ENCODE peak calls at places on chromosomes 11 and 22, in four cellular contexts. B is right atrium auricular region, K is GM12865, G is body of pancreas. V is an unnamed sample.

GRCh38 chr22:33779243-33779642 is 141.0 kb downstream of the LARGE1 start:
- DNase-seq in B (no peak), G (no peak), K (no peak), V (no peak)

GRCh38 chr11:132779487-132779886 is 752.8 kb downstream of the OPCML start:
- DNase-seq in B (no peak), K (no peak), G (no peak), V (no peak)

GRCh38 chr11:68812526-68812925 is 29.2 kb downstream of the CPT1A start:
- DNase-seq in G (no peak), K (no peak), B (peak), V (no peak)

GRCh38 chr11:122215244-122215992 is 99.4 kb upstream of the BLID start:
- DNase-seq in G (peak), K (peak), B (peak), V (peak)

GRCh38 chr11:22723257-22723656 is 56.8 kb downstream of the GAS2 start:
- DNase-seq in K (no peak), B (no peak), G (no peak), V (no peak)

GRCh38 chr11:68509105-68509504 is 48.6 kb downstream of the PPP6R3 start:
- DNase-seq in K (no peak), B (no peak), G (no peak), V (no peak)

GRCh38 chr11:122229078-122229477 is 113.1 kb upstream of the BLID start:
- DNase-seq in B (no peak), G (no peak), K (no peak), V (no peak)

GRCh38 chr22:24474649-24475048 is 20.5 kb upstream of the UPB1 start:
- DNase-seq in G (no peak), K (no peak), B (no peak), V (no peak)

GRCh38 chr11:69521461-69521860 is 40.0 kb downstream of the LINC01488 start:
- DNase-seq in G (no peak), B (no peak), K (no peak), V (no peak)

GRCh38 chr11:108754901-108755625 is 90.2 kb downstream of the DDX10 start:
- DNase-seq in B (no peak), G (no peak), K (no peak), V (no peak)

GRCh38 chr11:46901156-46901555 is 17.2 kb downstream of the LRP4 start:
- DNase-seq in B (no peak), K (no peak), G (no peak), V (no peak)

GRCh38 chr11:69111578-69112247 is 44.0 kb upstream of the SMIM38 start:
- DNase-seq in K (no peak), G (no peak), B (no peak), V (no peak)

GRCh38 chr11:40306938-40307548 is 1152.4 kb downstream of the LRRC4C start:
- DNase-seq in K (peak), B (no peak), G (no peak), V (peak)

GRCh38 chr11:959027-959426 is 33.4 kb downstream of the AP2A2 start:
- DNase-seq in B (no peak), G (no peak), K (no peak), V (no peak)

GRCh38 chr22:23067023-23067650 is 3.2 kb upstream of the GNAZ start:
- DNase-seq in B (no peak), K (no peak), G (peak), V (no peak)

GRCh38 chr11:28919194-28919593 is 811.0 kb downstream of the METTL15 start:
- DNase-seq in G (no peak), K (no peak), B (no peak), V (no peak)

GRCh38 chr11:67118059-67118766 is 850 bp upstream of the KDM2A start:
- DNase-seq in B (no peak), G (peak), K (peak), V (no peak)

GRCh38 chr11:2419638-2420501 is 19.3 kb downstream of the TSSC4 start:
- DNase-seq in B (peak), K (peak), G (peak), V (peak)

GRCh38 chr11:128848815-128849455 is 18.2 kb downstream of the KCNJ1 start:
- DNase-seq in B (no peak), K (peak), G (peak), V (no peak)

GRCh38 chr11:19080579-19080993 is 20.1 kb upstream of the MRGPRX2 start:
- DNase-seq in G (peak), K (no peak), B (no peak), V (no peak)

GRCh38 chr11:67314218-67314617 is 10.9 kb downstream of the SSH3 start:
- DNase-seq in K (no peak), G (no peak), B (no peak), V (no peak)

GRCh38 chr11:78860720-78861422 is 286.2 kb upstream of the NARS2 start:
- DNase-seq in B (no peak), G (no peak), K (peak), V (peak)

GRCh38 chr11:68127791-68128681 is 6.8 kb upstream of the CHKA start:
- DNase-seq in B (no peak), K (no peak), G (peak), V (no peak)

GRCh38 chr11:26621147-26621546 is 49.1 kb upstream of the MUC15 start:
- DNase-seq in G (no peak), K (no peak), B (no peak), V (no peak)

GRCh38 chr22:40511604-40512003 is 124.9 kb downstream of the MRTFA start:
- DNase-seq in B (no peak), K (no peak), G (peak), V (no peak)

GRCh38 chr11:86386791-86387190 is 12.1 kb downstream of the CCDC81 start:
- DNase-seq in K (no peak), B (no peak), G (no peak), V (no peak)

GRCh38 chr11:122180435-122180834 is 64.4 kb upstream of the BLID start:
- DNase-seq in K (no peak), G (no peak), B (no peak), V (no peak)

GRCh38 chr11:117220568-117220967 is 11.3 kb downstream of the PCSK7 start:
- DNase-seq in K (no peak), B (peak), G (no peak), V (no peak)
- H3K4me3 ChIP-seq in K (no peak), B (no peak), G (no peak), V (no peak)

DNA sequence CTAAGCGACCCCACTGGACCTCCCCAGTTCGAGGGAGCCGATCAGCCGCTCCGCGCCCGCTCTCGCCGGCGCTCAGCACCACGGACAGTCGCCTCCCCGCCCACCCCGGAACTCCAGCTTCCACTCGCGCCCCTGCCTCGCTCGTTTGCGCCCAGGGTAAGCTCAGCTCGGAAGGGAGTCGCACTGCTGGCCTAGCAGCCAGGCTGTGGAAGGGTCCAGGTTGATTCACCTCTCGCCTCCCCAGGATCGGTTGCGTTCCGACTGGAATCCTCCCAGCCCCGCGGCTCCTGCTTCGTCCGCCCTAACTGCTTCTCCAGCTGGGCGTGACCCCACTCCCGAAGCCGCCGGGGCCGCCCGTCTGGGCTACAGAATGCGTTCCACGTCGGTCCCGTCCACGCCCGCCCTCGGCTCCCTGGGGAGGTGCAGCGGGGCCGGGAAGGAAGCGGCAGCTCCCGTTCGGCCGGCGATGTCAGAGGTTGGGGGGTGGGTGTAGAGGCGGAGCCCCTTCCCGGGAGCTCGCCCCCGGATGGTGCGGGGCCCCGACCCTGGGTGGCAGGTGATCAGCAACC is 343 bp downstream of the SCN3B start:
- DNase-seq in K (no peak), B (no peak), G (peak), V (no peak)
- H3K4me3 ChIP-seq in K (no peak), B (peak), G (peak), V (peak)

GRCh38 chr22:26486394-26486793 is 2.7 kb downstream of the SRRD start:
- DNase-seq in B (no peak), K (no peak), G (no peak), V (no peak)

GRCh38 chr22:26484360-26484706 is 656 bp downstream of the SRRD start:
- DNase-seq in B (no peak), G (no peak), K (peak), V (no peak)

GRCh38 chr22:26483439-26484359 is at the start of the genes HPS4 and SRRD:
- DNase-seq in K (peak), G (peak), B (peak), V (peak)

GRCh38 chr22:26485991-26486390 is 2.3 kb downstream of the SRRD start:
- DNase-seq in G (no peak), B (no peak), K (no peak), V (no peak)

GRCh38 chr22:26485013-26485412 is 1.3 kb downstream of the SRRD start:
- DNase-seq in K (no peak), G (no peak), B (no peak), V (no peak)
- H3K4me3 ChIP-seq in K (peak), G (no peak), B (no peak), V (peak)

GRCh38 chr11:74437441-74437840 is 29.9 kb downstream of the KCNE3 start:
- DNase-seq in K (no peak), B (no peak), G (no peak), V (no peak)
- H3K4me3 ChIP-seq in K (no peak), B (no peak), G (no peak), V (no peak)

GRCh38 chr11:65417702-65418430 is 4.7 kb upstream of the NEAT1 start:
- DNase-seq in K (peak), B (peak), G (peak), V (no peak)
- H3K4me3 ChIP-seq in K (peak), B (peak), G (no peak), V (peak)

GRCh38 chr11:57646756-57647303 is 2.9 kb downstream of the YPEL4 start:
- DNase-seq in B (no peak), G (no peak), K (no peak), V (no peak)
- H3K4me3 ChIP-seq in B (no peak), G (no peak), K (no peak), V (no peak)

DNA sequence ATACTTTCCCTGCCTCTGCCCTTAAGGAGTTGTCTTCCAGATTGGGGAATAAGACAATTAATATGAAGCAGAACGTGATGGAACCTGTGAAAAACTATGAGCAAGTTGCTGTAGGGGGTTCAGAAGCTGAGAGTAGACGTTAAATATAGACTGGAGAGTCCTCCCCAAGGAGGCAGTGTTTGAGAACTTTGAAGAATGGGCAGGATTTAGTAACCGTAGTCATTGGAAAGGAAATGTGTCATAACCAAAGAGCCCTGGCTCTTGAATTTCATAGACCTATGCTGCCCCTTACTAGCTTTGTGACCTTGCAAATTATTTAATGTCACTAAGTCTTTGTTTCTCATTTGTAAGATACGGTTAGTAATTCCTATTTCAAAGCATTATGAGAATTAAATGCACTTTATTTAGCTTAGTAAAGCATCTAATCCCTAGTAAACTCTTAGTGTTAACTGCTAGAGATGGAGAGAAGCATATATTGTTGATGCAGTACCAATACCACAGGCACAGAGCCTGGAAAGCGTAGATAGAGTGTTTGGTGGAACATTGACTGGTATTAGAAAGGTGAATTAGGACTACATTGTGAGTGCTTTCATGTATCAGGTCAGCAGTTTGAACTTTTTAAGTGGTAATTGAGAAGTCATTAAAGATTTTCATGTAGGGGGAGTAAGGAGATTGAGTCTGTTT is 54.1 kb downstream of the MCAM start:
- DNase-seq in B (no peak), G (no peak), K (peak), V (peak)
- H3K4me3 ChIP-seq in B (no peak), G (no peak), K (peak), V (no peak)